ENCODE peak calls at places on chromosomes 5 and 9, in nine cellular contexts. C is adrenal gland, M is tibial nerve, K is A549, N is HCT116, I is heart left ventricle, R is ovary, X is stomach, W is GM12891. T is an unnamed sample.

GRCh38 chr9:37840560-37841194 is 40.1 kb downstream of the DCAF10 start:
- DNase-seq in C (peak; percentile 47), M (no peak), K (peak; percentile 20), N (peak; percentile 1), I (no peak), R (no peak), X (no peak), W (no peak), T (peak; percentile 80)

GRCh38 chr9:17509698-17510097 is 69.2 kb upstream of the SH3GL2 start:
- DNase-seq in C (no peak), M (no peak), K (no peak), N (no peak), I (no peak), R (no peak), X (no peak), W (no peak), T (no peak)

GRCh38 chr9:126861707-126862460 is 1.4 kb downstream of the ZBTB34 start:
- DNase-seq in C (no peak), M (no peak), K (no peak), N (no peak), I (no peak), R (no peak), X (no peak), W (no peak), T (peak; percentile 62)

GRCh38 chr5:169694221-169694620 is 57.1 kb downstream of the DOCK2 start:
- DNase-seq in C (no peak), M (no peak), K (no peak), N (no peak), I (no peak), R (no peak), X (no peak), W (no peak), T (no peak)

GRCh38 chr5:171862624-171863023 is 77.0 kb downstream of the SMIM23 start:
- DNase-seq in C (no peak), M (no peak), K (no peak), N (no peak), I (no peak), R (no peak), X (no peak), W (no peak), T (no peak)

GRCh38 chr9:36025751-36026150 is 11.0 kb upstream of the RECK start:
- DNase-seq in C (no peak), M (no peak), K (no peak), N (no peak), I (no peak), R (no peak), X (no peak), W (no peak), T (no peak)

GRCh38 chr9:34985311-34985899 is 4.1 kb upstream of the DNAJB5 start:
- DNase-seq in C (peak; percentile 59), M (peak; percentile 73), K (peak; percentile 77), N (peak; percentile 59), I (peak; percentile 59), R (no peak), X (peak; percentile 62), W (no peak), T (peak; percentile 60)

GRCh38 chr9:72290311-72290710 is 74.7 kb downstream of the ZFAND5 start:
- DNase-seq in C (no peak), M (no peak), K (no peak), N (no peak), I (no peak), R (no peak), X (no peak), W (no peak), T (no peak)

GRCh38 chr5:125394661-125395280 is 648.3 kb upstream of the ZNF608 start:
- DNase-seq in C (no peak), M (no peak), K (no peak), N (no peak), I (no peak), R (no peak), X (no peak), W (no peak), T (no peak)

GRCh38 chr9:137438591-137439157 is 2.5 kb downstream of the ENTPD8 start:
- DNase-seq in C (no peak), M (no peak), K (no peak), N (no peak), I (peak; percentile 12), R (peak; percentile 35), X (no peak), W (no peak), T (no peak)

GRCh38 chr5:34957857-34958690 is 28.7 kb downstream of the DNAJC21 start:
- DNase-seq in C (peak; percentile 27), M (peak; percentile 20), K (peak; percentile 28), N (no peak), I (no peak), R (no peak), X (no peak), W (no peak), T (peak; percentile 43)

GRCh38 chr5:11963227-11963626 is 59.0 kb upstream of the CTNND2 start:
- DNase-seq in C (no peak), M (no peak), K (no peak), N (no peak), I (no peak), R (no peak), X (no peak), W (no peak), T (no peak)

GRCh38 chr9:134560206-134560605 is 81.4 kb upstream of the COL5A1 start:
- DNase-seq in C (no peak), M (no peak), K (no peak), N (no peak), I (no peak), R (no peak), X (no peak), W (no peak), T (no peak)

GRCh38 chr5:115132465-115132864 is 37.2 kb downstream of the TRIM36 start:
- DNase-seq in C (no peak), M (no peak), K (no peak), N (no peak), I (no peak), R (no peak), X (no peak), W (no peak), T (no peak)

GRCh38 chr9:92151691-92152393 is 36.6 kb upstream of the SPTLC1 start:
- DNase-seq in C (peak; percentile 58), M (no peak), K (no peak), N (no peak), I (no peak), R (no peak), X (no peak), W (no peak), T (no peak)

GRCh38 chr9:3527653-3527960 is 1.8 kb upstream of the RFX3 start:
- DNase-seq in C (no peak), M (no peak), K (no peak), N (no peak), I (no peak), R (no peak), X (no peak), W (no peak), T (no peak)

GRCh38 chr5:79119486-79119885 is 7.9 kb downstream of the BHMT start:
- DNase-seq in C (no peak), M (no peak), K (no peak), N (no peak), I (no peak), R (no peak), X (no peak), W (no peak), T (no peak)

GRCh38 chr9:91843623-91844111 is 106.4 kb downstream of the ROR2 start:
- DNase-seq in C (peak; percentile 60), M (no peak), K (no peak), N (no peak), I (peak; percentile 66), R (peak; percentile 80), X (peak; percentile 23), W (no peak), T (no peak)

GRCh38 chr9:121269030-121269887 is 1.3 kb downstream of the GSN start:
- DNase-seq in C (no peak), M (no peak), K (no peak), N (no peak), I (no peak), R (no peak), X (peak; percentile 61), W (no peak), T (peak; percentile 47)

GRCh38 chr5:149149942-149150341 is 8.6 kb downstream of the ABLIM3 start:
- DNase-seq in C (no peak), M (no peak), K (no peak), N (no peak), I (no peak), R (no peak), X (no peak), W (no peak), T (no peak)
- TF ChIP-seq POLR2A in C (no peak), M (no peak), K (no peak), N (no peak), I (no peak), R (no peak), X (no peak), W (no peak), T (no peak)

GRCh38 chr5:139686356-139686918 is 38.3 kb downstream of the CXXC5 start:
- DNase-seq in C (no peak), M (no peak), K (no peak), N (no peak), I (no peak), R (no peak), X (no peak), W (no peak), T (no peak)
- TF ChIP-seq POLR2A in C (no peak), M (no peak), K (no peak), N (no peak), I (no peak), R (no peak), X (no peak), W (no peak), T (no peak)

GRCh38 chr5:151811593-151812321 is 40.0 kb downstream of the G3BP1 start:
- DNase-seq in C (peak; percentile 28), M (no peak), K (no peak), N (no peak), I (no peak), R (no peak), X (no peak), W (no peak), T (peak; percentile 34)
- TF ChIP-seq POLR2A in C (no peak), M (no peak), K (no peak), N (no peak), I (no peak), R (no peak), X (no peak), W (peak; percentile 13), T (no peak)

DNA sequence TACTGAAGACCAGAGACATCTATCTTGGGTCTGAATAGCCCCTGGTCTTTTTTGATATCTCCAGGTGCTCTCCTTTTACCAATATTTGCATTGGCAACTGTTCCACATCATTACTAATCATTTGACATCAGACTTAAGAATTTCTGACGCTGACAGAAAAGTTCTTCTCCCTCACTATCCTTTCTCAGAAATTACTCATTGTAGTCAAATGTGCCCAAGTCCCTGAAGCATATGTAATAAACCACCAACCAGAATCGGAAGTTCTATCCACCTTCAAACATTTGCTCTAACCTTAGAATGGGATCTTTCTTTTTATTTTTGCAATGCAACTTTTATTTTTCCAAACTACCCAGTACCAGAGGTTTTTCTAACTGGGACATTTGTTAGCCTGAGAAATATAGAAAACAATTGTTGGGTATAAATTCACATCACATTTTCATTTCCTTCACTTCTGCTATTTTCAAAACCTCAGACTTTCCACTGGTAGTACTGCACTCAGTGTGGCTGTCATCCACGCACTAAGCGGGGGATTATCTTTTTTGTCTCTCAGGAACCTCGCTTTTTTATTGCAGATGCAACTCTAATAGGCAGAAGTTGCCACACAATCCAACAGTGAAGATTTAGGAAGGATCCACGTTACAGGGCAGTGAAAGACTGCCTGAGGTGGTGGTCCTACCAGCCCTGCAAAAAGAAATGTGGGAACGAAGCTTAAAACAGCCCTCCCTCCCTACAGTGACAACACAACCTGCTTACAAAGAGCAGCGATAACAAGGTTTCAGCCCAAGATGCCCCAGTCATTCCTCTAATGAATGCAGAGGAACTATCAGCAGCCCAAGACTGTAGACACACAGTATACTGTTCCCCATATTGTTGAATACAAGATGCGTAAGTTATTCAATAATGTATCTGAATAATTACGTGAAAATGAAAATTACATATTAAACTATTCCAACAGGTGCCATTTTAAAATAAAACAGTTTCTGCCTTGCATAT is 201.2 kb downstream of the EBF1 start:
- DNase-seq in C (no peak), M (no peak), K (peak; percentile 55), N (no peak), I (no peak), R (no peak), X (no peak), W (no peak), T (no peak)
- TF ChIP-seq POLR2A in C (no peak), M (no peak), K (no peak), N (no peak), I (no peak), R (no peak), X (no peak), W (no peak), T (no peak)